ENCODE peak calls at places on chromosomes 4 and X, in four cellular contexts. J is EL; B is stimulated activated CD4-positive, alpha-beta T cell treated with anti-CD3 and anti-CD28 coated beads, Interleukin-4, amount 100 ng/mL, for 24 hours; A is SJSA1. H is an unnamed sample.

GRCh38 chrX:5113128-5113527 is 1115.5 kb downstream of the NLGN4X start:
- DNase-seq in J (no peak), B (no peak), A (no peak), H (no peak)

GRCh38 chr4:89000844-89001360 is 56.1 kb downstream of the FAM13A start:
- DNase-seq in J (peak), B (no peak), A (no peak), H (no peak)

GRCh38 chr4:88696620-88697019 is 1.0 kb downstream of the NAP1L5 start:
- DNase-seq in J (no peak), B (no peak), A (no peak), H (no peak)

GRCh38 chr4:134345249-134345648 is 143.7 kb upstream of the PABPC4L start:
- DNase-seq in J (no peak), B (no peak), A (no peak), H (no peak)

GRCh38 chr4:140260227-140260626 is 106.2 kb upstream of the MAML3 start:
- DNase-seq in J (peak), B (no peak), A (no peak), H (peak)

GRCh38 chr4:88027611-88028608 is 20.5 kb downstream of the PKD2 start:
- DNase-seq in J (peak), B (no peak), A (no peak), H (peak)

GRCh38 chr4:40377462-40378385 is 42.6 kb downstream of the CHRNA9 start:
- DNase-seq in J (no peak), B (no peak), A (no peak), H (no peak)

GRCh38 chr4:114598191-114599121 is at the start of gene UGT8:
- DNase-seq in J (peak), B (peak), A (no peak), H (no peak)

GRCh38 chr4:80097395-80098177 is 24.6 kb upstream of the ANTXR2 start:
- DNase-seq in J (peak), B (no peak), A (no peak), H (no peak)

H was measured in amniotic stem cell.